ENCODE peak calls at places on chromosomes 7 and 10, in six cellular contexts. R is A549, H is HepG2, O is GM12878, N is K562, K is H1. D is an unnamed sample.
A peak's percentile ranks its signal among the peaks of the same experiment; 100 is the strongest.

GRCh38 chr7:12436896-12437535 is 33.4 kb upstream of the VWDE start:
- DNase-seq in K (no peak), R (peak; percentile 20), N (peak; percentile 19), H (no peak), O (no peak), D (peak; percentile 28)

GRCh38 chr7:100642534-100642907 is 1.2 kb upstream of the TFR2 start:
- DNase-seq in R (no peak), N (peak; percentile 94), H (peak; percentile 38), K (peak; percentile 88), O (no peak), D (peak; percentile 75)

GRCh38 chr10:89916481-89916880 is 215.1 kb downstream of the KIF20B start:
- DNase-seq in H (no peak), O (no peak), R (no peak), K (no peak), N (no peak), D (no peak)

GRCh38 chr10:16436367-16436757 is 448 bp upstream of the PTER start:
- DNase-seq in R (no peak), H (no peak), K (no peak), O (no peak), N (no peak), D (no peak)

GRCh38 chr7:94529516-94529915 is 19.9 kb downstream of the CASD1 start:
- DNase-seq in N (no peak), R (no peak), K (no peak), H (no peak), O (no peak), D (no peak)

GRCh38 chr7:101858437-101859385 is 41.3 kb downstream of the CUX1 start:
- DNase-seq in R (peak; percentile 44), H (peak; percentile 27), K (no peak), N (no peak), O (no peak), D (no peak)

GRCh38 chr10:79483948-79484347 is 28.4 kb upstream of the EIF5AL1 start:
- DNase-seq in N (no peak), R (no peak), O (no peak), K (no peak), H (no peak), D (peak; percentile 55)

GRCh38 chr10:110411047-110411410 is 86.7 kb upstream of the DUSP5 start:
- DNase-seq in K (no peak), H (no peak), R (peak; percentile 67), O (no peak), N (no peak), D (no peak)

GRCh38 chr10:117266400-117266799 is 25.5 kb downstream of the SLC18A2 start:
- DNase-seq in R (no peak), O (no peak), H (no peak), K (no peak), N (peak; percentile 26), D (no peak)

GRCh38 chr7:132001166-132001565 is 444.7 kb upstream of the PODXL start:
- DNase-seq in H (no peak), R (no peak), O (no peak), N (no peak), K (no peak), D (no peak)

GRCh38 chr10:1006573-1006972 is 18.3 kb downstream of the GTPBP4 start:
- DNase-seq in H (no peak), R (no peak), K (no peak), O (no peak), N (no peak), D (no peak)

GRCh38 chr10:82889703-82890102 is 1014.7 kb downstream of the NRG3 start:
- DNase-seq in K (no peak), H (no peak), R (no peak), O (no peak), N (no peak), D (no peak)

GRCh38 chr10:26805567-26806245 is 55.1 kb downstream of the ABI1 start:
- DNase-seq in H (no peak), R (no peak), N (no peak), O (no peak), K (no peak), D (no peak)

GRCh38 chr7:66276363-66276762 is 71.2 kb downstream of the TPST1 start:
- DNase-seq in K (no peak), O (no peak), H (no peak), R (no peak), N (no peak), D (no peak)

GRCh38 chr10:133458710-133459453 is 5.1 kb downstream of the SCART1 start:
- DNase-seq in N (no peak), R (no peak), K (no peak), O (no peak), H (no peak), D (no peak)

GRCh38 chr7:28200598-28200997 is 20.0 kb upstream of the JAZF1 start:
- DNase-seq in K (no peak), R (no peak), O (no peak), H (no peak), N (no peak), D (no peak)

GRCh38 chr10:111523016-111523415 is 446.2 kb downstream of the ADRA2A start:
- DNase-seq in N (no peak), H (no peak), O (no peak), R (no peak), K (no peak), D (no peak)

GRCh38 chr7:46515844-46516590 is 594.9 kb upstream of the IGFBP3 start:
- DNase-seq in R (no peak), O (no peak), K (no peak), N (no peak), H (no peak), D (no peak)

GRCh38 chr10:96306516-96306915 is 2.3 kb downstream of the DNTT start:
- DNase-seq in R (no peak), N (no peak), K (no peak), H (no peak), O (no peak), D (no peak)

GRCh38 chr7:130142654-130143333 is 62.4 kb downstream of the TMEM209 start:
- DNase-seq in K (peak; percentile 41), N (no peak), H (no peak), O (no peak), R (no peak), D (no peak)

GRCh38 chr10:4199196-4199595 is 414.2 kb upstream of the KLF6 start:
- DNase-seq in H (no peak), R (no peak), O (no peak), N (no peak), K (no peak), D (no peak)

GRCh38 chr7:117946201-117946633 is 73.0 kb upstream of the CTTNBP2 start:
- DNase-seq in N (no peak), O (no peak), K (no peak), H (no peak), R (no peak), D (no peak)

GRCh38 chr7:1229334-1229935 is 3.2 kb upstream of the UNCX start:
- DNase-seq in K (no peak), O (no peak), H (no peak), R (no peak), N (no peak), D (peak; percentile 75)
- TF ChIP-seq CHD2 in K (no peak), O (no peak), H (no peak), R (no peak), N (no peak), D (no peak)

DNA sequence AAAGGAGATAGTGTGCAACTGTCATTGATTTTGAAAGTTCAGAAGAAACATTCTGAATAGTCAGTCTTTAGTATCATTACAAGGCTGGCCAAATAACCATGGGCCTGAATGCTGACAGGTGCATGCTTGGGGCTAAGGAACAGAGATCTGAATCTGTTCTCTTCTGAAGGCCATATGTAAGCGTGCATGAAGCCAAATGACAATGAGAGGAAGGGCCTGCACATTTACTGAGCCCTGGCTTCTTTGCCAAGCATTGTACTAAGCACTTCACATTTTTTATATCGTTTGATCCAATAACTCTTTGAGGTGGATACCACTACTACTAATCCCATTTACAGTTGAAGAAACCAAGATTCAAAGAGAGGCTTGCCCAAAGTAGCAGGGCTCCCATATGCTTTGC is 22.5 kb upstream of the TIAL1 start:
- DNase-seq in N (no peak), K (no peak), O (no peak), R (no peak), H (no peak), D (no peak)
- TF ChIP-seq CHD2 in N (no peak), K (no peak), O (no peak), R (no peak), H (no peak), D (no peak)

GRCh38 chr10:131839351-131839750 is 61.5 kb upstream of the PPP2R2D start:
- DNase-seq in H (no peak), R (no peak), O (no peak), N (no peak), K (no peak), D (no peak)
- TF ChIP-seq CHD2 in H (no peak), R (no peak), O (no peak), N (no peak), K (no peak), D (no peak)

GRCh38 chr10:78404296-78404695 is 370.6 kb downstream of the RPS24 start:
- DNase-seq in K (no peak), H (no peak), R (no peak), O (no peak), N (no peak), D (no peak)

GRCh38 chr10:78402636-78403035 is 369.0 kb downstream of the RPS24 start:
- DNase-seq in N (no peak), R (no peak), K (no peak), H (no peak), O (no peak), D (no peak)

GRCh38 chr10:78398385-78398784 is 364.7 kb downstream of the RPS24 start:
- DNase-seq in H (no peak), O (no peak), K (no peak), R (no peak), N (no peak), D (no peak)

GRCh38 chr10:78405231-78405630 is 371.6 kb downstream of the RPS24 start:
- DNase-seq in N (no peak), H (no peak), K (no peak), R (no peak), O (no peak), D (no peak)

DNA sequence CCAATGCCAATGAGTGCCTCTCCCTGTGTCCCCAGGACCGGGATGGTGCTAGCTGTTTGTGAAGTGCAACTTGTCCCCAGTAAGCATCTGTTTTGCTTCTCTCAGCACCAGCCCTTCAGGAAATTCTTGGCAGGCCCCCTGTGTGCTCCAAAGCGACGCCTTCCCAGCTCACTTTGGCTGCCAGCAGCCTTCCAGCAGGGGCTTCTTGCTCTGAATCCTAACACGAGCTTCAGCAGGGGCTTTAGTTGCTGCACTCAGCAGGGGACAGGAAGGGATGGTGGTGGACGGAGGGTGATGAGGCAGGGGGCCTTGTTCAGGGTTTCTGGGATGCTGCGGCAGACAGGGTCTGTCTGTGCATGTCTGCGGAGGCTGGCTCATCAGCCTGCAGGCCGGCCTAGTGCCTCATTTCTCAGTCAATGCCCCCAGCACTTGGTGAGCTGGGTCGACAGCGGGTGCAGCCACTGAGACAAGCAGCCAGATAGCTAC is 368.3 kb downstream of the RPS24 start:
- DNase-seq in O (no peak), R (no peak), K (peak; percentile 58), H (no peak), N (no peak), D (no peak)
- TF ChIP-seq CHD2 in O (no peak), R (no peak), K (no peak), H (no peak), N (no peak), D (no peak)

GRCh38 chr7:29328050-29328449 is 133.5 kb downstream of the CHN2 start:
- DNase-seq in H (peak; percentile 53), R (no peak), O (no peak), K (no peak), N (no peak), D (no peak)
- TF ChIP-seq CHD2 in H (no peak), R (no peak), O (no peak), K (no peak), N (no peak), D (no peak)

D was measured in SK-N-SH.